ENCODE peak calls at places on chromosomes 11 and 22, in seven cellular contexts. J, Z, I, X, W, C and O are unnamed samples.

GRCh38 chr22:23251445-23252093 is 71.3 kb downstream of the BCR start:
- DNase-seq in J (no peak), Z (peak), I (no peak), X (peak), W (no peak), C (no peak), O (no peak)

GRCh38 chr11:87431386-87431785 is 393.7 kb downstream of the TMEM135 start:
- DNase-seq in J (no peak), Z (no peak), I (no peak), X (no peak), W (no peak), C (no peak), O (no peak)

GRCh38 chr11:131033151-131033651 is 116.9 kb upstream of the SNX19 start:
- DNase-seq in J (no peak), Z (peak), I (no peak), X (peak), W (peak), C (no peak), O (no peak)

GRCh38 chr11:6320411-6321207 is at the start of gene CAVIN3:
- DNase-seq in J (peak), Z (peak), I (peak), X (peak), W (peak), C (peak), O (no peak)

GRCh38 chr11:3199537-3200295 is 18.9 kb downstream of the MRGPRG start:
- DNase-seq in J (no peak), Z (no peak), I (peak), X (no peak), W (no peak), C (no peak), O (no peak)

GRCh38 chr22:20494978-20495860 is at the start of gene KLHL22:
- DNase-seq in J (peak), Z (no peak), I (peak), X (no peak), W (peak), C (no peak), O (no peak)

GRCh38 chr11:128624269-128625170 is 37.2 kb upstream of the ETS1 start:
- DNase-seq in J (no peak), Z (no peak), I (no peak), X (no peak), W (no peak), C (no peak), O (no peak)

GRCh38 chr11:109998921-109999320 is 94.3 kb upstream of the ZC3H12C start:
- DNase-seq in J (no peak), Z (no peak), I (no peak), X (no peak), W (no peak), C (no peak), O (no peak)

GRCh38 chr11:15347969-15348734 is 233.4 kb downstream of the INSC start:
- DNase-seq in J (no peak), Z (no peak), I (no peak), X (no peak), W (no peak), C (no peak), O (no peak)

GRCh38 chr22:37021041-37021440 is 1.5 kb downstream of the MPST start:
- DNase-seq in J (no peak), Z (no peak), I (no peak), X (no peak), W (no peak), C (no peak), O (no peak)

GRCh38 chr11:70128435-70128906 is 50.4 kb downstream of the ANO1 start:
- DNase-seq in J (no peak), Z (no peak), I (no peak), X (peak), W (no peak), C (no peak), O (peak)

GRCh38 chr11:111764621-111765020 is 1.6 kb downstream of the PPP2R1B start:
- DNase-seq in J (no peak), Z (no peak), I (no peak), X (no peak), W (no peak), C (no peak), O (no peak)

GRCh38 chr11:77410076-77410827 is 63.6 kb downstream of the PAK1 start:
- DNase-seq in J (no peak), Z (no peak), I (no peak), X (no peak), W (no peak), C (no peak), O (no peak)

GRCh38 chr22:45265546-45265945 is 19.2 kb upstream of the UPK3A start:
- DNase-seq in J (no peak), Z (no peak), I (no peak), X (no peak), W (no peak), C (no peak), O (no peak)

GRCh38 chr22:40407831-40408717 is 37.7 kb downstream of the SGSM3 start:
- DNase-seq in J (no peak), Z (no peak), I (no peak), X (no peak), W (no peak), C (no peak), O (no peak)

GRCh38 chr11:2093575-2094353 is 45.4 kb downstream of the IGF2 start:
- DNase-seq in J (no peak), Z (no peak), I (no peak), X (no peak), W (peak), C (no peak), O (no peak)

GRCh38 chr22:36457688-36458450 is 23.6 kb downstream of the TXN2 start:
- DNase-seq in J (no peak), Z (no peak), I (no peak), X (no peak), W (no peak), C (no peak), O (no peak)

GRCh38 chr11:43576834-43577521 is 103.6 kb upstream of the HSD17B12 start:
- DNase-seq in J (peak), Z (no peak), I (peak), X (peak), W (peak), C (peak), O (peak)

GRCh38 chr22:43109511-43109910 is 1.0 kb upstream of the BIK start:
- DNase-seq in J (no peak), Z (no peak), I (no peak), X (no peak), W (no peak), C (no peak), O (no peak)

GRCh38 chr11:16028406-16028805 is 327.9 kb downstream of the SOX6 start:
- DNase-seq in J (no peak), Z (no peak), I (no peak), X (no peak), W (no peak), C (no peak), O (no peak)

GRCh38 chr22:27474112-27474571 is 327.4 kb downstream of the MN1 start:
- DNase-seq in J (no peak), Z (no peak), I (no peak), X (no peak), W (no peak), C (no peak), O (no peak)

GRCh38 chr11:117064275-117064674 is 34.0 kb downstream of the SIK3 start:
- DNase-seq in J (no peak), Z (peak), I (no peak), X (no peak), W (no peak), C (no peak), O (no peak)

GRCh38 chr11:2194877-2195755 is 23.5 kb upstream of the TH start:
- DNase-seq in J (peak), Z (peak), I (no peak), X (peak), W (no peak), C (peak), O (no peak)

GRCh38 chr11:10379871-10380568 is 75.0 kb upstream of the AMPD3 start:
- DNase-seq in J (no peak), Z (no peak), I (no peak), X (peak), W (no peak), C (no peak), O (no peak)

GRCh38 chr11:125423247-125423849 is 72.7 kb downstream of the FEZ1 start:
- DNase-seq in J (peak), Z (no peak), I (no peak), X (no peak), W (no peak), C (no peak), O (no peak)

GRCh38 chr11:93188726-93189125 is 9.1 kb downstream of the SLC36A4 start:
- DNase-seq in J (no peak), Z (no peak), I (no peak), X (no peak), W (no peak), C (no peak), O (peak)

GRCh38 chr11:122140535-122140934 is 24.5 kb upstream of the BLID start:
- DNase-seq in J (no peak), Z (peak), I (no peak), X (no peak), W (no peak), C (no peak), O (no peak)

GRCh38 chr22:46827072-46827780 is 64.8 kb downstream of the TBC1D22A start:
- DNase-seq in J (peak), Z (no peak), I (no peak), X (no peak), W (no peak), C (peak), O (no peak)

GRCh38 chr11:118609380-118610219 is 2.2 kb downstream of the PHLDB1 start:
- DNase-seq in J (no peak), Z (no peak), I (peak), X (no peak), W (peak), C (peak), O (no peak)

GRCh38 chr11:120540744-120541143 is 29.2 kb downstream of the GRIK4 start:
- DNase-seq in J (no peak), Z (no peak), I (no peak), X (no peak), W (no peak), C (no peak), O (no peak)

GRCh38 chr22:42972592-42973535 is 42.1 kb downstream of the PACSIN2 start:
- DNase-seq in J (no peak), Z (no peak), I (no peak), X (no peak), W (no peak), C (no peak), O (no peak)

GRCh38 chr11:4882543-4882942 is 843 bp downstream of the OR51T1 start:
- DNase-seq in J (no peak), Z (no peak), I (no peak), X (no peak), W (no peak), C (no peak), O (no peak)

GRCh38 chr11:123544631-123545375 is 109.6 kb downstream of the SCN3B start:
- DNase-seq in J (no peak), Z (no peak), I (no peak), X (no peak), W (peak), C (no peak), O (no peak)

GRCh38 chr22:46569055-46569847 is 31.8 kb upstream of the CELSR1 start:
- DNase-seq in J (no peak), Z (no peak), I (no peak), X (no peak), W (no peak), C (peak), O (no peak)

GRCh38 chr11:3044004-3044403 is 13.2 kb downstream of the CARS1 start:
- DNase-seq in J (no peak), Z (peak), I (no peak), X (no peak), W (no peak), C (no peak), O (no peak)

GRCh38 chr11:35786188-35786587 is 123.6 kb downstream of the TRIM44 start:
- DNase-seq in J (no peak), Z (no peak), I (no peak), X (no peak), W (no peak), C (no peak), O (no peak)
- H3K4me3 ChIP-seq in J (no peak), Z (no peak), I (no peak), X (no peak), W (no peak), C (no peak), O (no peak)

GRCh38 chr22:38870312-38870741 is 1.7 kb downstream of the CBX6 start:
- DNase-seq in J (peak), Z (peak), I (peak), X (peak), W (peak), C (peak), O (no peak)
- TF ChIP-seq CTCF in J (peak), Z (peak), I (peak), X (peak), W (peak), C (peak), O (peak)

GRCh38 chr11:19345848-19346681 is 105.3 kb upstream of the E2F8 start:
- DNase-seq in J (peak), Z (peak), I (no peak), X (peak), W (peak), C (peak), O (no peak)
- H3K4me3 ChIP-seq in J (peak), Z (peak), I (no peak), X (peak), W (peak), C (peak), O (no peak)

DNA sequence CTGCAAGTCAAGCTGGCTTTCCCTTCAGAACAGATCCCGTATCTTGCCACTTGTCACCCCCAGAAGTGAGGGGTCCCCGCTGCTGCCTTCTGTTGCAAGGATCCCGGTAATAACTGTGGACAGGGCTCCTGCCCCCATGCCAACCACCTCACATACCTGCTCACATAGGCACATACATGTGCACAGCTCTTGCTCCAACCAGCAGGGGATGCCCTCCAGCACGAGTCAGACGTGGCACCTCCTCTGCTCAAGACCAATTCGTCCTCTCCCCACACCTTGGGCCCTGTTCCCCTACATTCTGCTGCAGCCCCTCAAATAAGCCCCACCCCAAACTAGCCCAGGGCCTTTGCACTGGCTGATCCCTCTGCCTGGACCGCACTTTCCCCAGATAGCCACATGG is 163.3 kb downstream of the CRYBB2 start:
- DNase-seq in J (no peak), Z (no peak), I (no peak), X (no peak), W (no peak), C (no peak), O (no peak)
- TF ChIP-seq CTCF in J (peak), Z (peak), I (no peak), X (no peak), W (no peak), C (no peak), O (peak)

DNA sequence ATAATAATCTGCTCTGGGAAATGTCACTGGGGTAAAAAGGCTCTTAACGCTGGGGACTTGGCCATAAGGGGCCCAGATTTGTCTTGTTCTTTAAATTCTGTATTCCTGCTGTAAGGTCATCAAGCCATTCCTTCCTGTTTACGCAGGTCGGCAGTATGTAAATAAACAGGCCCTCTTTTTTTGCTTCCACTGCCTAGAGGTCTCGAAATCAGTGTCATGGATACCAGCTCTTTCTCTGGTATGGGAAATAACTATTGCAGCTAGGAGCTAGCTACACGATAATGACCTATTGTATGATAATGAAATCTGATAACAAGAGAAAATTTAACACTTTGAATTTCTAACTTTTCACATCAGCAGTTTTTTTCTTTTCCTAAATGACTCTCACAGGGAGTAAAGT is 209.2 kb upstream of the NARS2 start:
- DNase-seq in J (no peak), Z (no peak), I (no peak), X (no peak), W (no peak), C (no peak), O (no peak)
- H3K4me3 ChIP-seq in J (no peak), Z (no peak), I (no peak), X (no peak), W (no peak), C (no peak), O (no peak)

DNA sequence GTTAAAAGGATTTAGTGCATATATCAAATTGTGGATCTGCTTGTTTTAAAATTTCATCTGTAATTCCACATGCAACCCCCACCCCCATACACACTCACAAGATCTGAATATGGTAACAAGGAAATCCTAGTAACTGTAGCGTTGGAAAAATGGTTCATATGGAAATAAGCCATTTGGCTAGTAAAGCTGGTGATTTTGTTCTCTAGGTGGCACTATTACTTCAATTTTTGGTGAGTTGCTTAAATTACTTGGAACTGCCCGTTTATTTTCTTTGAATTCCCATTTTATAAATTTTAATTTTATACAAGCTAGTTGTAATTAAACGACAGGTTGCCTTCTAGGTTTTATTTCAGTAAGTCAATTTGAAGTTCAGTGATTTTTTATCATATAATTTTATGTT is 5.3 kb downstream of the BDNF start:
- DNase-seq in J (no peak), Z (no peak), I (no peak), X (peak), W (no peak), C (peak), O (peak)
- TF ChIP-seq CTCF in J (peak), Z (no peak), I (no peak), X (peak), W (peak), C (peak), O (peak)

GRCh38 chr11:76207642-76208378 is 1.5 kb upstream of the WNT11 start:
- DNase-seq in J (peak), Z (peak), I (peak), X (peak), W (peak), C (peak), O (peak)

GRCh38 chr11:76205252-76206076 is 838 bp downstream of the WNT11 start:
- DNase-seq in J (peak), Z (no peak), I (no peak), X (no peak), W (no peak), C (peak), O (no peak)

GRCh38 chr11:76203937-76204336 is 2.4 kb downstream of the WNT11 start:
- DNase-seq in J (no peak), Z (no peak), I (no peak), X (no peak), W (no peak), C (no peak), O (no peak)

GRCh38 chr11:76206327-76207081 is at the start of gene WNT11:
- DNase-seq in J (peak), Z (no peak), I (peak), X (peak), W (no peak), C (peak), O (no peak)

GRCh38 chr11:76206077-76206326 is 300 bp downstream of the WNT11 start:
- DNase-seq in J (no peak), Z (no peak), I (no peak), X (no peak), W (no peak), C (no peak), O (no peak)
- H3K4me3 ChIP-seq in J (peak), Z (peak), I (peak), X (peak), W (peak), C (peak), O (no peak)

DNA sequence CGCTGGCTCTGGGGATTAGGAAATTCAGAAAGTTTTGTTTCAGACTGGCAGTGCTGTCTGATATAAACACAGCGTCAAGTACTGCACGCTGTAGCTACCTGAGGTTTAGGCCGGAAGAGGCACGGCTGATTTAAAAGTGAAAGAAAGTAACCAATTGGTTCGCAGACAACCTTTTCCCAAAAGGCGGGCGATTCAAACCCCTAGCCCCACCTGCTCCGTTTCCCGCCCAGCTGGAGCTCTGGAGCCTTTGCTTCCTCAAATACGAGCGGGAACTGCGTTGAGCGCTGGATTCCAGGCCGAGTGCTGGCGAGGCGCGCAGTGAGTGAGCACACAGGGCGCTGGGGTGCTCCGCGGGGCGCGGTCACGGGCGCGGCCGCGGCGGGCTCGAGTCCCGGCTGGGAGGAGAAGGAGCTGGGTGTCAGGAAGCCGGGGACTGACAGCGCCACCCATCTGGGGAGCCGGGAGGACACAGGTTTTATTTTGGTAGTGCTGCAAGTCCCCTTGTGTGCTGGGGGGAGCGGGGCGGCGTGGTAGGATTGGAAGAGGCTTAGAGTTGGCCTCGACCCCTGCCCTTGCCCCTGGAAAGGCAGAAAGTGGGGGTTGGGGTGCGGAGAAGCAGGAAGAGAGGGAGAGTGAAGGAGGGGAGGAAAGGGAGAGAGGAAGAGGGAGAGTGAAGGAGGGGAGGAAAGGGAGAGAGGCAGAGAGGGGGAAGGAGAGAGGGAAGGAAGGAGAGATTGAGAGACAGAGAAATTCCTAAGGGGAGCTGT is 2.1 kb downstream of the FAM111A start:
- DNase-seq in J (peak), Z (peak), I (peak), X (peak), W (peak), C (peak), O (peak)
- TF ChIP-seq CTCF in J (peak), Z (no peak), I (no peak), X (no peak), W (no peak), C (peak), O (no peak)